ENCODE peak calls at places on chromosomes 4 and X, in four cellular contexts. A, Q, R and N are unnamed samples.

GRCh38 chr4:177246636-177247584 is 62.8 kb upstream of the NEIL3 start:
- DNase-seq in A (no peak), Q (no peak), R (no peak), N (no peak)

GRCh38 chr4:166065324-166065723 is 192.3 kb downstream of the TLL1 start:
- DNase-seq in A (no peak), Q (no peak), R (no peak), N (no peak)

GRCh38 chr4:3196670-3197359 is 52.1 kb upstream of the MSANTD1 start:
- DNase-seq in A (no peak), Q (no peak), R (no peak), N (no peak)

GRCh38 chr4:73728091-73728741 is 12.2 kb upstream of the CXCL8 start:
- DNase-seq in A (no peak), Q (no peak), R (no peak), N (no peak)

GRCh38 chrX:13432776-13433605 is 113.1 kb upstream of the ATXN3L start:
- DNase-seq in A (no peak), Q (no peak), R (no peak), N (no peak)

GRCh38 chr4:176592976-176593375 is 199.7 kb downstream of the VEGFC start:
- DNase-seq in A (no peak), Q (no peak), R (no peak), N (no peak)

GRCh38 chr4:113106076-113106475 is 56.6 kb downstream of the ANK2 start:
- DNase-seq in A (no peak), Q (peak; percentile 59), R (no peak), N (peak; percentile 17)

GRCh38 chrX:110992611-110993010 is 103.4 kb upstream of the PAK3 start:
- DNase-seq in A (peak; percentile 29), Q (peak; percentile 5), R (no peak), N (peak; percentile 64)

GRCh38 chr4:184617611-184618196 is 31.5 kb downstream of the CASP3 start:
- DNase-seq in A (peak; percentile 17), Q (no peak), R (no peak), N (no peak)

GRCh38 chrX:1534321-1535168 is 2.4 kb downstream of the P2RY8 start:
- DNase-seq in A (no peak), Q (no peak), R (no peak), N (no peak)

GRCh38 chr4:7876096-7876993 is 63.3 kb downstream of the AFAP1 start:
- DNase-seq in A (peak; percentile 8), Q (peak; percentile 55), R (no peak), N (peak; percentile 33)

GRCh38 chr4:176778491-176778890 is 14.2 kb downstream of the VEGFC start:
- DNase-seq in A (no peak), Q (no peak), R (no peak), N (no peak)

GRCh38 chr4:18113710-18114331 is 92.3 kb upstream of the LCORL start:
- DNase-seq in A (no peak), Q (no peak), R (no peak), N (no peak)

GRCh38 chr4:11741190-11741652 is 312.5 kb upstream of the HS3ST1 start:
- DNase-seq in A (no peak), Q (no peak), R (no peak), N (no peak)

GRCh38 chrX:118990512-118991227 is 16.3 kb downstream of the LONRF3 start:
- DNase-seq in A (no peak), Q (no peak), R (no peak), N (no peak)

GRCh38 chr4:105933083-105933482 is 37.8 kb downstream of the NPNT start:
- DNase-seq in A (no peak), Q (no peak), R (peak; percentile 1), N (no peak)
- TF ChIP-seq FOXK2 in A (no peak), Q (no peak), R (no peak), N (no peak)

DNA sequence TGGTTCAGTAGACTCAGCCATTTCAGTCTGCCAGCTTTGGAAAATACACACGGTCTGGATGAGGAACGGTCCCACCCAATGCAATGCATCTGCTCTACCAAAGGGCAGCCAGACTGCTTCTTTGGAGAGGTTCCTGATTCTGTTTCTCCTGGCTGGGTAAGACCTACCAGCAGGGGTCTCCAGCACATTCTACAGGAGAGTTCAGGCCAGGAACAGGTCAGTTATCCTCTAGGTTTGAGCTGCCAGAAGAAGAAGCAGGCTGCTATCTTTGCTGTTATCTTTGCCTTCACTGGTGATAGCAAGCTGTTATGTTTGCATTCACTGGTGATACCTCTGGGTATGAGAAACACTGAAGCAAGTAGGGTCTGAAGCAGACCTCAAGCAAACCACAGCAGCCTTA is 45.5 kb upstream of the PBDC1 start:
- DNase-seq in A (no peak), Q (no peak), R (no peak), N (no peak)
- TF ChIP-seq FOXK2 in A (no peak), Q (no peak), R (no peak), N (no peak)

DNA sequence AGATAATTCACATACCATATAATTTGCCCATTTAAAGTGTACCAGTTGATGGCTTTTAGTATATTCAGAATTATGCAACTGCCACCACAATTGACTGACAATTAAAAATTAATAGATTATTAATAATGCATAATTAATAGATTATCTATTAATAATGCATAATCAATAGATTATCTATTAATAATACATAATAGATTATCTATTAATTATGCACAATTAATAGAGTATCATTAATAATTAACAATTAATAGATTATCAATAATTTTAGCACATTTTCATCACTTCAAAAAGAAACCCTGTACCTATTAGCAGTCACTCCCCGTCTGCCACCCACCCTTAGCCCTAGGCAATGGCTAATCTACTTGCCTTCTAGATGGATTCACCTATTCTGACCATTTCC is 108.6 kb upstream of the NR3C2 start:
- DNase-seq in A (no peak), Q (no peak), R (no peak), N (no peak)
- TF ChIP-seq FOXK2 in A (no peak), Q (no peak), R (no peak), N (no peak)

GRCh38 chrX:3938587-3938986 is 225.1 kb upstream of the PRKX start:
- DNase-seq in A (no peak), Q (no peak), R (no peak), N (no peak)

GRCh38 chrX:3939967-3940610 is 226.6 kb upstream of the PRKX start:
- DNase-seq in A (peak; percentile 9), Q (no peak), R (no peak), N (peak; percentile 9)
- TF ChIP-seq FOXK2 in A (no peak), Q (no peak), R (no peak), N (no peak)

GRCh38 chr4:130257271-130257670 is 1161.3 kb downstream of the C4orf33 start:
- DNase-seq in A (no peak), Q (no peak), R (no peak), N (no peak)
- TF ChIP-seq FOXK2 in A (no peak), Q (no peak), R (no peak), N (no peak)

DNA sequence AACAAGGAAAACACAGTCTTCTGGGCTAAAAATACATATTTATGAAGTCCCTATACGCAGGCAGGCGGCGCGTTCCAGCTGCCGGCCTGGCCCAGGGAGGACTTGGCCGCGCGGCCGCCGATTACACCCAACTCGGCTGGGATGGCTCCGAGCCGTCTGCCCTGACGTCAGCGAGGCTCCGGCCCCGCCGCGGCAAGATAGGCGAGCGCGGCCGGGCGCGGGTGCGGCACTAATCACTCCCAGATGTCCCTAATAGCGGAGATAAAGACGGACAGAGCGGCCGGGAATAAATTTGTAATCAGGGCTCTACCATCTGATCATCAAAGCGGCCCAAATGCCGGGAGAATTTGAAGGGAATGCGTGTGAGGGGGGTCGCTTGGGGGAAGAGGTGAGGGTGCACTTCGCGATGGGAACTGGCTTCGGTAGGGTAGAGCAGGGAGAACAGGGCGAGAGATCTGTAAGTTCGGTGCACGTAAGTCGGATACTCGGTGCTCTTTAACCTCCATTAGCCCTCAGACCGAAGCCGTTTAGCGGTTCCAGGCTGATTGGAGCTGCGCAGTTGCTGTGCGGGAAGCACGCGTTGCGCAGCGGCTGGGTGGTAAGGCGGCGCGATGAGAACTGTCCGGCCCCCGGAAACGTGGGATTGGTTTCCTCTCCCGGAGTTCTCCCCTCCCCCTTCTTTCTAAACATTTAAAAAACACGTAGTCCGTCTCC is 7.7 kb downstream of the HAND2 start:
- DNase-seq in A (peak; percentile 65), Q (no peak), R (no peak), N (peak; percentile 41)
- TF ChIP-seq FOXK2 in A (no peak), Q (no peak), R (no peak), N (no peak)

DNA sequence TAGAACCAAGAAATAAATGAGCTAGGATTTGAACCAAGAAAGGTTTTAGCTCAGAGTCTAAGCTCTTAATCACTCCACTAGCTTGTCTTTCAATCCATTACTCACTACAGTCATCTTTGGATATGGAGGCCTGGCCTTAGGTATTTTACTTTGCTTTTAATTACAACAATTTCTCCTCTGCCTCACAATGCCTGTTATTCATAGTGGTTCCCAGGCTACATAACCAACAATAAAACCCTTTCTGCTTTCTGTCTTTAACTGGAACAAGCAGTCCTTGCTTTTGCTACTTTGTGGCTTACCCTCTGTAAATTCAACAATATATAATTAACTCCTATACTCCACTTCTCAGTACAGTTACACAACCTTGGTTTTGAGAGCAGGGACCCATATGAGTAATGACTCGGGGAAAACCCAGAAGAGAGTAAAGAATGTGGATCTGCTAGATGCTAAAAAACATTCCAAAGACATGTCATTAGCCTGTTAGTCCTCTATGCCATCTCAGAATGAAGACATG is 94.7 kb upstream of the NAP1L5 start:
- DNase-seq in A (no peak), Q (peak; percentile 9), R (peak; percentile 16), N (no peak)
- TF ChIP-seq FOXK2 in A (no peak), Q (no peak), R (no peak), N (no peak)

GRCh38 chr4:77797239-77797638 is 21.9 kb downstream of the CNOT6L start:
- DNase-seq in A (no peak), Q (peak; percentile 30), R (no peak), N (no peak)
- TF ChIP-seq FOXK2 in A (no peak), Q (no peak), R (no peak), N (no peak)

GRCh38 chr4:148854203-148854602 is 412.0 kb upstream of the NR3C2 start:
- DNase-seq in A (no peak), Q (no peak), R (no peak), N (no peak)

GRCh38 chr4:148850257-148850995 is 408.2 kb upstream of the NR3C2 start:
- DNase-seq in A (no peak), Q (peak; percentile 20), R (no peak), N (no peak)

GRCh38 chr4:148849581-148849980 is 407.4 kb upstream of the NR3C2 start:
- DNase-seq in A (no peak), Q (no peak), R (no peak), N (no peak)

GRCh38 chr4:148847544-148847943 is 405.3 kb upstream of the NR3C2 start:
- DNase-seq in A (no peak), Q (no peak), R (no peak), N (no peak)

GRCh38 chr4:148852092-148852699 is 410.0 kb upstream of the NR3C2 start:
- DNase-seq in A (no peak), Q (no peak), R (no peak), N (no peak)
- TF ChIP-seq FOXK2 in A (no peak), Q (no peak), R (no peak), N (no peak)

GRCh38 chr4:62640296-62640695 is 1440.2 kb downstream of the ADGRL3 start:
- DNase-seq in A (no peak), Q (no peak), R (no peak), N (no peak)

DNA sequence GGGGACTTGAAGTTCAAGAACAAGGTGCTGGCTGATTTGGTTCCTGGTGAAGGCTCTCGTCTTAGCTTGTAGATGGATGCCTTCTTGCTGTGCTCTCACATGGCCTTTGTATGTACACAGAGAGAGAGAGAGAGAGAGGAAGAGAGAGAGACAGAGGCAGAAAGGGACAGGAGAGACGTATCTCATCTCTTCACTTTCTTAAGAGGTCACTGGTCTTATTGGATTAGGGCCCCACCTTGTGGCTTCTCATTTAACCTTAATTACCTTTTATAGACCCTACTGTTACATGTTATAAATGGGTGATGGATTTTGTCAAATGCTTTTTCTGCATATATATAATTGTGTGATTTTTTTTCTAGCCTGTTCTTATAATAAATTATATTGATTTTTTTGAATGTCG is 1444.2 kb downstream of the ADGRL3 start:
- DNase-seq in A (no peak), Q (peak; percentile 15), R (no peak), N (no peak)
- TF ChIP-seq FOXK2 in A (no peak), Q (no peak), R (no peak), N (no peak)